ENCODE peak calls at places on chromosomes 13 and 19, in four cellular contexts. X is transverse colon, N is astrocyte of the hippocampus, P is nephron progenitor cell. O is an unnamed sample.

GRCh38 chr19:42505066-42505465 is 23.2 kb downstream of the CEACAM1 start:
- DNase-seq in X (no peak), N (no peak), P (no peak), O (no peak)

GRCh38 chr19:56476671-56477428 is at the start of gene ZNF667:
- DNase-seq in X (no peak), N (peak; percentile 86), P (no peak), O (no peak)

GRCh38 chr13:108263961-108264360 is 5.6 kb upstream of the TNFSF13B start:
- DNase-seq in X (no peak), N (no peak), P (no peak), O (no peak)

GRCh38 chr19:49338691-49339363 is 3.6 kb downstream of the CD37 start:
- DNase-seq in X (peak; percentile 90), N (peak; percentile 80), P (peak; percentile 95), O (peak; percentile 86)

GRCh38 chr13:101424381-101425155 is 8.3 kb upstream of the NALCN start:
- DNase-seq in X (no peak), N (peak; percentile 50), P (no peak), O (no peak)

GRCh38 chr19:964116-964520 is 20.0 kb upstream of the WDR18 start:
- DNase-seq in X (no peak), N (no peak), P (no peak), O (no peak)

GRCh38 chr13:92823059-92823458 is 403.5 kb upstream of the GPC6 start:
- DNase-seq in X (no peak), N (no peak), P (no peak), O (no peak)

GRCh38 chr19:16136185-16137067 is 7.1 kb upstream of the HSH2D start:
- DNase-seq in X (no peak), N (no peak), P (no peak), O (peak; percentile 33)

GRCh38 chr13:114151031-114151430 is 18.6 kb upstream of the RASA3 start:
- DNase-seq in X (no peak), N (no peak), P (no peak), O (no peak)

GRCh38 chr13:103099894-103100293 is 33.7 kb upstream of the SLC10A2 start:
- DNase-seq in X (no peak), N (no peak), P (no peak), O (no peak)

GRCh38 chr19:5993516-5994406 is 15.8 kb upstream of the RANBP3 start:
- DNase-seq in X (no peak), N (no peak), P (no peak), O (no peak)

GRCh38 chr13:40158218-40158617 is 502.8 kb downstream of the COG6 start:
- DNase-seq in X (no peak), N (no peak), P (no peak), O (no peak)

GRCh38 chr13:44244288-44244687 is 129.3 kb upstream of the SERP2 start:
- DNase-seq in X (no peak), N (peak; percentile 91), P (no peak), O (no peak)

GRCh38 chr13:27011661-27012060 is 159.9 kb downstream of the USP12 start:
- DNase-seq in X (no peak), N (no peak), P (no peak), O (no peak)

GRCh38 chr13:20713014-20713376 is 9.5 kb downstream of the IL17D start:
- DNase-seq in X (no peak), N (peak; percentile 14), P (no peak), O (no peak)

GRCh38 chr19:16361254-16361653 is 36.6 kb downstream of the KLF2 start:
- DNase-seq in X (no peak), N (no peak), P (no peak), O (no peak)

GRCh38 chr19:35986664-35987570 is 8.1 kb upstream of the SDHAF1 start:
- DNase-seq in X (peak; percentile 57), N (peak; percentile 46), P (peak; percentile 60), O (no peak)

GRCh38 chr13:27406178-27406939 is 18.1 kb upstream of the GTF3A start:
- DNase-seq in X (no peak), N (peak; percentile 57), P (no peak), O (peak; percentile 82)

GRCh38 chr19:54149021-54149812 is 10.3 kb downstream of the LENG1 start:
- DNase-seq in X (no peak), N (no peak), P (no peak), O (no peak)